ENCODE peak calls at places on chromosomes 5 and 9, in five cellular contexts. Q is mesenchymal stem cell, D is H1, F is H9, R is neuronal stem cell. O is an unnamed sample.
A peak's percentile ranks its signal among the peaks of the same experiment; 100 is the strongest.

GRCh38 chr9:131666779-131667178 is 73.1 kb downstream of the RAPGEF1 start:
- DNase-seq in D (no peak), F (no peak), R (no peak), Q (no peak), O (no peak)

GRCh38 chr5:892390-893136 is at the start of the genes BRD9 and TRIP13:
- DNase-seq in F (peak; percentile 79), D (no peak), R (peak; percentile 66), Q (peak; percentile 76), O (peak; percentile 79)

GRCh38 chr5:175847503-175847902 is 23.9 kb upstream of the CPLX2 start:
- DNase-seq in D (no peak), F (peak; percentile 70), R (no peak), Q (no peak), O (no peak)

GRCh38 chr5:170861855-170862766 is at the start of gene RANBP17:
- DNase-seq in Q (peak; percentile 82), R (peak; percentile 71), D (peak; percentile 64), F (peak; percentile 88), O (peak; percentile 75)

GRCh38 chr5:181207214-181207959 is 2.4 kb upstream of the TRIM7 start:
- DNase-seq in D (no peak), F (peak; percentile 86), Q (peak; percentile 95), R (peak; percentile 66), O (peak; percentile 89)

GRCh38 chr5:172005708-172006377 is 595 bp downstream of the FBXW11 start:
- DNase-seq in Q (peak; percentile 50), F (peak; percentile 39), D (no peak), R (peak; percentile 37), O (peak; percentile 44)

GRCh38 chr9:2838984-2839367 is 4.9 kb downstream of the PUM3 start:
- DNase-seq in Q (no peak), R (no peak), D (no peak), F (no peak), O (no peak)

GRCh38 chr9:34884732-34885131 is 73.4 kb upstream of the PHF24 start:
- DNase-seq in Q (no peak), F (no peak), R (no peak), D (no peak), O (no peak)

GRCh38 chr5:42598311-42598710 is 158.3 kb upstream of the CCDC152 start:
- DNase-seq in Q (no peak), F (no peak), D (no peak), R (no peak), O (no peak)

GRCh38 chr5:6243706-6244105 is 134.6 kb downstream of the MED10 start:
- DNase-seq in D (no peak), F (no peak), Q (no peak), R (no peak), O (no peak)

GRCh38 chr9:109414125-109414785 is 83.9 kb downstream of the PTPN3 start:
- DNase-seq in Q (no peak), F (peak; percentile 54), D (no peak), R (no peak), O (peak; percentile 20)

GRCh38 chr5:92222449-92222848 is 839.3 kb upstream of the ARRDC3 start:
- DNase-seq in D (no peak), R (no peak), F (peak; percentile 36), Q (no peak), O (no peak)

DNA sequence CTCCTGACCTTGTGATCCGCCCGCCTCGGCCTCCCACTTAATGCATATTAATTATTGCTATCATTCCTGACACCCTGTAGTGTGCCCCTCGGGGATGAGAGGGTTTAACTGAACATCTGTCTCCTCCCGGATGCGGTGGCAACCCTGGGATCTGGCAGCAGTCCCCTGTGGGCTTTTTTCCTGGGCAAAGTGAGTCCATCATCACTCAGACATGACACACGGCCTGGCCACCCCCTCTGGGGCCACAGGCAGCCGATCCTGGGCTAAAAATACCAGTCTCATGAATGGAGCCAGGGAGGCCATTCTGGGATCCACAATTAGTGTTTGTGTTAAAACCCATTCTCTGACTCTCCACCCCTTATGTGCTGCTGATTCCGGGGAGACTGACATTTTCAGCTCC is 161.2 kb downstream of the RGS3 start:
- DNase-seq in F (peak; percentile 14), D (no peak), R (no peak), Q (peak; percentile 62), O (no peak)
- H2BK12ac ChIP-seq in F (no peak overlapping the region), D (no peak overlapping the region), R (no peak overlapping the region), Q (peak overlapping the region; percentile 21), O (peak overlapping the region; percentile 84)

GRCh38 chr5:115579216-115579615 is 23.1 kb downstream of the TICAM2 start:
- DNase-seq in F (no peak), R (no peak), D (no peak), Q (no peak), O (no peak)
- H2BK12ac ChIP-seq in F (no peak overlapping the region), R (no peak overlapping the region), D (no peak overlapping the region), Q (no peak overlapping the region), O (no peak overlapping the region)

GRCh38 chr5:56534102-56534501 is 281.2 kb upstream of the MAP3K1 start:
- DNase-seq in Q (no peak), F (no peak), R (no peak), D (no peak), O (peak; percentile 73)

GRCh38 chr5:56543431-56544385 is 271.6 kb upstream of the MAP3K1 start:
- DNase-seq in D (no peak), R (no peak), F (no peak), Q (peak; percentile 39), O (peak; percentile 93)

GRCh38 chr5:56535347-56535746 is 280.0 kb upstream of the MAP3K1 start:
- DNase-seq in Q (no peak), F (no peak), R (no peak), D (no peak), O (peak; percentile 77)

GRCh38 chr5:56540266-56540665 is 275.1 kb upstream of the MAP3K1 start:
- DNase-seq in D (no peak), Q (no peak), F (no peak), R (no peak), O (no peak)

GRCh38 chr5:56538580-56538979 is 276.8 kb upstream of the MAP3K1 start:
- DNase-seq in F (no peak), R (no peak), D (no peak), Q (no peak), O (no peak)
- H2BK12ac ChIP-seq in F (no peak overlapping the region), R (no peak overlapping the region), D (no peak overlapping the region), Q (no peak overlapping the region), O (peak overlapping the region; percentile 73)

GRCh38 chr5:69099302-69099701 is 5.5 kb downstream of the SLC30A5 start:
- DNase-seq in Q (no peak), D (no peak), R (no peak), F (no peak), O (no peak)
- H2BK12ac ChIP-seq in Q (no peak overlapping the region), D (no peak overlapping the region), R (no peak overlapping the region), F (no peak overlapping the region), O (no peak overlapping the region)

GRCh38 chr9:129681924-129682323 is 16.5 kb downstream of the PRRX2 start:
- DNase-seq in D (no peak), R (no peak), Q (no peak), F (no peak), O (no peak)
- H2BK12ac ChIP-seq in D (no peak overlapping the region), R (no peak overlapping the region), Q (no peak overlapping the region), F (no peak overlapping the region), O (no peak overlapping the region)

GRCh38 chr5:39566891-39567290 is 142.1 kb upstream of the DAB2 start:
- DNase-seq in R (no peak), F (no peak), Q (no peak), D (no peak), O (no peak)

GRCh38 chr5:39570418-39571027 is 145.7 kb upstream of the DAB2 start:
- DNase-seq in Q (peak; percentile 54), F (no peak), R (peak; percentile 9), D (no peak), O (no peak)

GRCh38 chr5:39569857-39570256 is 145.1 kb upstream of the DAB2 start:
- DNase-seq in F (no peak), D (no peak), R (no peak), Q (no peak), O (no peak)
- H2BK12ac ChIP-seq in F (no peak overlapping the region), D (no peak overlapping the region), R (no peak overlapping the region), Q (no peak overlapping the region), O (no peak overlapping the region)

GRCh38 chr9:122192261-122192875 is 32.7 kb downstream of the MORN5 start:
- DNase-seq in D (no peak), Q (no peak), F (no peak), R (no peak), O (no peak)
- H2BK12ac ChIP-seq in D (peak overlapping the region; percentile 75), Q (no peak overlapping the region), F (no peak overlapping the region), R (no peak overlapping the region), O (no peak overlapping the region)

GRCh38 chr5:82738681-82739080 is 338.5 kb downstream of the TMEM167A start:
- DNase-seq in F (no peak), Q (no peak), D (no peak), R (no peak), O (no peak)

GRCh38 chr5:82730862-82731261 is 346.3 kb downstream of the TMEM167A start:
- DNase-seq in D (no peak), Q (no peak), R (no peak), F (no peak), O (no peak)

GRCh38 chr5:82734291-82734690 is 342.9 kb downstream of the TMEM167A start:
- DNase-seq in D (no peak), F (no peak), R (no peak), Q (no peak), O (no peak)

GRCh38 chr5:82735160-82735789 is 341.9 kb downstream of the TMEM167A start:
- DNase-seq in F (no peak), Q (peak; percentile 51), D (no peak), R (no peak), O (no peak)
- H2BK12ac ChIP-seq in F (no peak overlapping the region), Q (no peak overlapping the region), D (no peak overlapping the region), R (no peak overlapping the region), O (no peak overlapping the region)

DNA sequence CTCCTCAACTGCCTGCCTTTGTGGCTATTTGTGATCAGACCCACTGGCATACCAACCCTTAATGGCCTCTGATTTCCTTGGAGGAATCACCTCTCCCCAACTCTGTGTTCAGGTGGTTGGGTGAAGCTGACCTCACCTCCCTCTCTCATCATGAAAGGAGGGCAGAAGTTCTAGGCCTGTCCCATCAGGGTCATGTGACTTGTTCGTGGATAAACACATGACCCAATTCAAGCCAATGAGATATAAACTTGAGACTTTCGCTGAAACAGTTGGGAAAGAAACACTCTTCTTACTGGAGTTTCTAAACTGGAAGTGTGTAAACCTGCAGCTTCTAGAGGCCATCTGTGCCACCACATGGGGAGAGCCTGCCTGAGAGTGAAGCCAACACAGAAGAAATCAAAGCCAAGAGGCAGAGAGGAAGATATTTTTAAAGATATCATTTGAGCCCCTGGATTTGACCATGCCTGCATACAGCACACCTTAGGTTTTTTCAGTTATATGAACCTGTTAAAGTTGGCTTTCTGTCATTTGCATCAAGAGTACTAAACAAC is 5.8 kb downstream of the GABBR2 start:
- DNase-seq in R (no peak), Q (no peak), F (no peak), D (no peak), O (no peak)
- H2BK12ac ChIP-seq in R (no peak overlapping the region), Q (no peak overlapping the region), F (no peak overlapping the region), D (no peak overlapping the region), O (no peak overlapping the region)

GRCh38 chr9:98057095-98057799 is 715 bp downstream of the NANS start:
- DNase-seq in Q (peak; percentile 50), R (no peak), F (no peak), D (no peak), O (no peak)
- H2BK12ac ChIP-seq in Q (peak overlapping the region; percentile 42), R (no peak overlapping the region), F (no peak overlapping the region), D (no peak overlapping the region), O (no peak overlapping the region)

O was measured in trophoblast cell.